ENCODE peak calls at places on chromosomes 3 and 15, in five cellular contexts. L is GM18507, K is pons, G is IMR-90, Y is substantia nigra. O is an unnamed sample.

GRCh38 chr3:46565607-46566039 is 479 bp downstream of the LRRC2 start:
- DNase-seq in L (no peak), G (peak; percentile 22), K (no peak), Y (no peak), O (no peak)

GRCh38 chr3:40073310-40074007 is 236.0 kb upstream of the EIF1B start:
- DNase-seq in L (no peak), K (no peak), G (no peak), Y (no peak), O (no peak)

GRCh38 chr15:95600367-95600766 is 730.1 kb upstream of the NR2F2 start:
- DNase-seq in Y (no peak), K (no peak), L (no peak), G (no peak), O (no peak)

GRCh38 chr15:83850015-83850414 is 196.1 kb downstream of the ADAMTSL3 start:
- DNase-seq in L (no peak), G (no peak), Y (no peak), K (no peak), O (no peak)

GRCh38 chr3:69433938-69434263 is 48.0 kb upstream of the FRMD4B start:
- DNase-seq in G (peak; percentile 23), Y (no peak), L (no peak), K (peak; percentile 84), O (no peak)

GRCh38 chr3:142211034-142211433 is 14.4 kb downstream of the GK5 start:
- DNase-seq in G (no peak), K (peak; percentile 45), Y (no peak), L (no peak), O (no peak)

GRCh38 chr3:64766463-64766862 is 78.7 kb upstream of the ADAMTS9 start:
- DNase-seq in K (peak; percentile 5), L (no peak), G (no peak), Y (no peak), O (no peak)

GRCh38 chr3:15198686-15199085 is 7.4 kb upstream of the CAPN7 start:
- DNase-seq in Y (no peak), L (no peak), K (no peak), G (no peak), O (no peak)

GRCh38 chr15:78425643-78426042 is 12.4 kb upstream of the IREB2 start:
- DNase-seq in G (no peak), Y (no peak), L (no peak), K (no peak), O (no peak)

GRCh38 chr3:172856766-172857742 is 106.5 kb downstream of the ECT2 start:
- DNase-seq in G (no peak), K (no peak), L (no peak), Y (no peak), O (no peak)

GRCh38 chr3:42254566-42254965 is 11.4 kb downstream of the CCK start:
- DNase-seq in K (no peak), Y (no peak), G (no peak), L (no peak), O (no peak)

GRCh38 chr3:196524527-196524926 is 9.4 kb upstream of the SMCO1 start:
- DNase-seq in L (no peak), G (peak; percentile 17), Y (no peak), K (no peak), O (no peak)

GRCh38 chr3:127677541-127678314 is 5.0 kb downstream of the ABTB1 start:
- DNase-seq in K (no peak), G (no peak), L (no peak), Y (no peak), O (no peak)

GRCh38 chr3:28504945-28505344 is 156.3 kb upstream of the AZI2 start:
- DNase-seq in G (no peak), L (no peak), Y (no peak), K (no peak), O (no peak)

GRCh38 chr3:186054481-186055399 is 54.1 kb downstream of the ETV5 start:
- DNase-seq in K (no peak), L (no peak), Y (no peak), G (no peak), O (no peak)

GRCh38 chr15:55661431-55661830 is 73.3 kb upstream of the PYGO1 start:
- DNase-seq in G (peak; percentile 33), Y (no peak), K (no peak), L (no peak), O (no peak)

GRCh38 chr3:43695443-43695842 is 4.7 kb downstream of the ABHD5 start:
- DNase-seq in G (peak; percentile 86), L (no peak), Y (no peak), K (no peak), O (no peak)

GRCh38 chr3:134057006-134057832 is 27.5 kb upstream of the SLCO2A1 start:
- DNase-seq in K (no peak), G (peak; percentile 55), L (no peak), Y (no peak), O (no peak)

GRCh38 chr15:95684693-95685115 is 645.8 kb upstream of the NR2F2 start:
- DNase-seq in Y (no peak), G (peak; percentile 93), K (no peak), L (no peak), O (no peak)

GRCh38 chr15:63075072-63075995 is 32.8 kb downstream of the TPM1 start:
- DNase-seq in L (no peak), Y (no peak), G (peak; percentile 46), K (no peak), O (no peak)

GRCh38 chr3:58152225-58153015 is 58.4 kb downstream of the DNASE1L3 start:
- DNase-seq in G (no peak), L (no peak), K (no peak), Y (no peak), O (no peak)

GRCh38 chr15:67832031-67832551 is 6.8 kb downstream of the SKOR1 start:
- DNase-seq in G (peak; percentile 29), Y (no peak), K (no peak), L (no peak), O (no peak)

GRCh38 chr3:163541629-163542028 is 1536.7 kb downstream of the SI start:
- DNase-seq in L (no peak), G (no peak), K (no peak), Y (no peak), O (no peak)

GRCh38 chr15:59237854-59238252 is 31.2 kb downstream of the LDHAL6B start:
- DNase-seq in L (no peak), Y (no peak), K (no peak), G (no peak), O (no peak)

GRCh38 chr3:13077431-13078157 is 4.4 kb upstream of the IQSEC1 start:
- DNase-seq in Y (peak; percentile 30), K (peak; percentile 62), G (no peak), L (no peak), O (no peak)

GRCh38 chr3:172034786-172035685 is 4.3 kb upstream of the FNDC3B start:
- DNase-seq in G (peak; percentile 33), Y (no peak), L (no peak), K (no peak), O (no peak)

GRCh38 chr3:157027861-157028745 is 131.8 kb downstream of the CCNL1 start:
- DNase-seq in K (no peak), G (no peak), Y (no peak), L (no peak), O (no peak)

GRCh38 chr15:65054333-65055200 is 9.4 kb downstream of the SLC51B start:
- DNase-seq in Y (peak; percentile 72), K (peak; percentile 76), G (peak; percentile 68), L (peak; percentile 68), O (peak; percentile 89)

GRCh38 chr3:186365202-186365974 is 3.4 kb upstream of the DGKG start:
- DNase-seq in K (peak; percentile 56), G (peak; percentile 4), Y (no peak), L (no peak), O (no peak)

GRCh38 chr3:42750834-42751233 is 22.2 kb downstream of the CCDC13 start:
- DNase-seq in G (no peak), Y (no peak), K (no peak), L (no peak), O (no peak)

O was measured in GM12891.